ENCODE peak calls at places on chromosomes 6 and 20, in four cellular contexts. G, K, O and F are unnamed samples.

GRCh38 chr20:42063176-42063575 is 445.0 kb upstream of the CHD6 start:
- DNase-seq in O (no peak), K (no peak), G (no peak), F (no peak)

GRCh38 chr6:149342525-149342924 is 25.0 kb downstream of the TAB2 start:
- DNase-seq in K (no peak), O (no peak), G (no peak), F (no peak)

GRCh38 chr6:156848533-156848932 is 71.4 kb downstream of the ARID1B start:
- DNase-seq in G (peak; percentile 59), K (no peak), O (no peak), F (no peak)

GRCh38 chr6:25389501-25389900 is 110.3 kb downstream of the CARMIL1 start:
- DNase-seq in O (no peak), K (no peak), G (no peak), F (no peak)

GRCh38 chr20:43666376-43667328 is at the start of gene MYBL2:
- DNase-seq in G (peak; percentile 88), K (peak; percentile 36), O (peak; percentile 70), F (peak; percentile 45)

GRCh38 chr6:153767127-153767526 is 271.9 kb upstream of the OPRM1 start:
- DNase-seq in K (no peak), O (peak; percentile 35), G (no peak), F (no peak)

GRCh38 chr20:45154183-45154582 is 20.5 kb upstream of the PI3 start:
- DNase-seq in G (no peak), O (no peak), K (no peak), F (peak; percentile 5)

GRCh38 chr6:85354761-85355618 is 94.9 kb upstream of the NT5E start:
- DNase-seq in K (peak; percentile 33), O (peak; percentile 36), G (peak; percentile 67), F (peak; percentile 72)

GRCh38 chr6:138594042-138594636 is 94.8 kb upstream of the NHSL1 start:
- DNase-seq in O (no peak), G (no peak), K (no peak), F (no peak)

GRCh38 chr6:26322645-26323482 is 42.1 kb upstream of the BTN3A2 start:
- DNase-seq in O (peak; percentile 93), K (no peak), G (peak; percentile 81), F (peak; percentile 96)

GRCh38 chr6:105035299-105035698 is 78.4 kb downstream of the LIN28B start:
- DNase-seq in G (peak; percentile 32), K (no peak), O (peak; percentile 58), F (no peak)

GRCh38 chr20:47050996-47051395 is 156.4 kb downstream of the EYA2 start:
- DNase-seq in O (no peak), G (no peak), K (no peak), F (no peak)

GRCh38 chr20:50745634-50746137 is 14.3 kb downstream of the PARD6B start:
- DNase-seq in O (no peak), K (no peak), G (no peak), F (no peak)

GRCh38 chr6:166490671-166491500 is 95.6 kb downstream of the RAMACL start:
- DNase-seq in K (no peak), O (no peak), G (no peak), F (peak; percentile 86)

GRCh38 chr6:137286926-137287325 is 67.7 kb upstream of the IFNGR1 start:
- DNase-seq in G (no peak), K (no peak), O (no peak), F (peak; percentile 30)

GRCh38 chr20:53070714-53071392 is 98.7 kb downstream of the TSHZ2 start:
- DNase-seq in K (no peak), O (peak; percentile 28), G (no peak), F (no peak)

GRCh38 chr6:116467514-116467913 is 6.3 kb downstream of the CALHM6 start:
- DNase-seq in K (no peak), O (no peak), G (no peak), F (no peak)

GRCh38 chr6:41670703-41671360 is 32.6 kb downstream of the MDFI start:
- DNase-seq in K (no peak), G (no peak), O (no peak), F (no peak)

GRCh38 chr6:158452191-158452590 is 107.7 kb upstream of the TMEM181 start:
- DNase-seq in G (no peak), O (no peak), K (no peak), F (no peak)

GRCh38 chr20:6053776-6054688 is at the start of gene LRRN4:
- DNase-seq in K (no peak), O (peak; percentile 34), G (no peak), F (peak; percentile 26)

GRCh38 chr6:44219053-44219814 is 2.5 kb downstream of the MYMX start:
- DNase-seq in G (peak; percentile 85), K (peak; percentile 40), O (peak; percentile 80), F (peak; percentile 55)

GRCh38 chr6:5109436-5109835 is 24.3 kb downstream of the PPP1R3G start:
- DNase-seq in G (no peak), O (no peak), K (no peak), F (no peak)

GRCh38 chr20:37989601-37990001 is 43.7 kb downstream of the TTI1 start:
- DNase-seq in G (no peak), O (no peak), K (no peak), F (no peak)

GRCh38 chr6:41200296-41200900 is 551 bp downstream of the TREML2 start:
- DNase-seq in G (peak; percentile 72), O (no peak), K (no peak), F (no peak)

GRCh38 chr20:53077373-53078205 is 105.4 kb downstream of the TSHZ2 start:
- DNase-seq in G (no peak), K (no peak), O (peak; percentile 94), F (no peak)

GRCh38 chr6:154466971-154467679 is 43.4 kb downstream of the CNKSR3 start:
- DNase-seq in G (no peak), K (no peak), O (no peak), F (no peak)

GRCh38 chr20:34922654-34923381 is 32.8 kb downstream of the GSS start:
- DNase-seq in G (no peak), O (peak; percentile 73), K (peak; percentile 61), F (peak; percentile 83)

GRCh38 chr6:168756009-168756634 is 315.1 kb downstream of the SMOC2 start:
- DNase-seq in G (no peak), O (no peak), K (no peak), F (no peak)

GRCh38 chr6:26575494-26575939 is 21.2 kb upstream of the ABT1 start:
- DNase-seq in K (no peak), O (no peak), G (peak; percentile 68), F (peak; percentile 28)

GRCh38 chr6:11586574-11586973 is 49.0 kb downstream of the TMEM170B start:
- DNase-seq in G (no peak), O (no peak), K (no peak), F (peak; percentile 94)

GRCh38 chr6:98980814-98981213 is 33.1 kb upstream of the FBXL4 start:
- DNase-seq in O (no peak), K (no peak), G (no peak), F (no peak)

GRCh38 chr6:156859686-156860085 is 82.5 kb downstream of the ARID1B start:
- DNase-seq in O (no peak), G (no peak), K (no peak), F (no peak)

GRCh38 chr20:3871549-3872265 is 17.5 kb upstream of the PANK2 start:
- DNase-seq in K (peak; percentile 36), O (peak; percentile 44), G (no peak), F (no peak)

GRCh38 chr6:150079604-150080003 is 10.7 kb upstream of the ULBP3 start:
- DNase-seq in K (no peak), O (no peak), G (no peak), F (no peak)

GRCh38 chr6:101401792-101402617 is 8.5 kb downstream of the GRIK2 start:
- DNase-seq in G (no peak), O (no peak), K (no peak), F (peak; percentile 46)

GRCh38 chr6:35967059-35967769 is 46.3 kb upstream of the SRPK1 start:
- DNase-seq in O (peak; percentile 68), K (no peak), G (no peak), F (no peak)

GRCh38 chr6:129493396-129493902 is 216.5 kb downstream of the ARHGAP18 start:
- DNase-seq in G (no peak), K (no peak), O (peak; percentile 23), F (peak; percentile 78)

GRCh38 chr6:17768388-17768787 is 61.7 kb upstream of the NUP153 start:
- DNase-seq in K (no peak), G (no peak), O (peak; percentile 9), F (peak; percentile 33)

GRCh38 chr6:9405369-9405768 is 970.0 kb upstream of the SLC35B3 start:
- DNase-seq in O (no peak), G (no peak), K (peak; percentile 7), F (peak; percentile 91)

GRCh38 chr20:37986873-37987601 is 46.2 kb downstream of the TTI1 start:
- DNase-seq in G (no peak), O (peak; percentile 80), K (no peak), F (peak; percentile 6)

GRCh38 chr20:17281478-17281877 is 54.6 kb downstream of the PCSK2 start:
- DNase-seq in K (no peak), O (peak; percentile 64), G (peak; percentile 4), F (peak; percentile 19)
- TF ChIP-seq MAFK in K (no peak), O (no peak), G (no peak), F (no peak)

GRCh38 chr20:58003525-58003924 is 224.9 kb downstream of the ANKRD60 start:
- DNase-seq in O (no peak), G (peak; percentile 70), K (peak; percentile 51), F (no peak)
- TF ChIP-seq SMC3 in O (no peak), G (no peak), K (no peak), F (no peak)

GRCh38 chr6:151669208-151669560 is 138.3 kb upstream of the ESR1 start:
- DNase-seq in K (no peak), O (no peak), G (no peak), F (no peak)
- TF ChIP-seq MAFK in K (no peak), O (no peak), G (no peak), F (no peak)

DNA sequence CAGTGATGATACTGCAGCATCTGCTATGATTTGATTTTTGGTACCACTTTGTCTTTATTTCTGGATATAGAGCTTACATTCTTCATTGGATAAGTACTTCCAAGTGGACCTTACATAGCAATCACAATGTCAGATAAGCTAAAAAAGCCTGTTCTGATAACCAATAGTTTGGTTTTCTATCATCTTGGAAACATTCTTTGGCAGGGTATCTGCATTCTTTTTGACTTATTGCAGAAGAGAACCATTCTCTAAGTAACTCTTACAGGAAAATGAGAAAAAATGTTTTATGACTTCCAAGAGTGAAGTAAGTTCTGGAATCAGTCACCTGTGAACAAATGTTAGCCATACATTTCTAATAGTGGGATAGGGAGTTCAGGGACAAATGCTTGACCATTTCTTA is 563.9 kb downstream of the CD109 start:
- DNase-seq in O (no peak), G (no peak), K (no peak), F (peak; percentile 60)
- TF ChIP-seq SMC3 in O (no peak), G (no peak), K (no peak), F (no peak)

GRCh38 chr6:1771324-1771723 is 161.6 kb downstream of the FOXC1 start:
- DNase-seq in O (no peak), K (no peak), G (no peak), F (peak; percentile 44)
- TF ChIP-seq MAFK in O (no peak), K (no peak), G (no peak), F (no peak)